ENCODE peak calls at places on chromosomes 12 and 14, in six cellular contexts. U is cardiac fibroblast, H is NCI-H510A treated with DMSO at 0.1 percent for 48 hours, L is HT-29, G is left ventricle myocardium superior, F is nucleus accumbens. X is an unnamed sample.

GRCh38 chr14:97602438-97603117 is 805.4 kb downstream of the VRK1 start:
- DNase-seq in U (no peak), H (no peak), L (no peak), G (peak), F (no peak), X (no peak)

GRCh38 chr12:12999276-12999958 is 648 bp downstream of the HEBP1 start:
- DNase-seq in U (peak), H (peak), L (peak), G (no peak), F (peak), X (no peak)

GRCh38 chr12:124545508-124546418 is 21.6 kb downstream of the NCOR2 start:
- DNase-seq in U (peak), H (no peak), L (peak), G (no peak), F (no peak), X (no peak)

GRCh38 chr12:52454411-52455201 is 2.7 kb upstream of the KRT6B start:
- DNase-seq in U (peak), H (peak), L (no peak), G (no peak), F (no peak), X (no peak)

GRCh38 chr12:21806255-21806654 is 31.7 kb upstream of the KCNJ8 start:
- DNase-seq in U (no peak), H (no peak), L (no peak), G (no peak), F (no peak), X (no peak)

GRCh38 chr12:43973993-43974392 is 138.1 kb downstream of the TMEM117 start:
- DNase-seq in U (no peak), H (no peak), L (no peak), G (no peak), F (no peak), X (no peak)

GRCh38 chr14:106141242-106142220 is 615.1 kb downstream of the TMEM121 start:
- DNase-seq in U (no peak), H (no peak), L (no peak), G (no peak), F (no peak), X (no peak)

GRCh38 chr12:130961921-130962326 is 8.2 kb downstream of the ADGRD1 start:
- DNase-seq in U (no peak), H (no peak), L (no peak), G (peak), F (no peak), X (no peak)

GRCh38 chr12:52679875-52680274 is 332 bp downstream of the KRT1 start:
- DNase-seq in U (no peak), H (no peak), L (no peak), G (no peak), F (no peak), X (no peak)

GRCh38 chr12:25388216-25388615 is 137.5 kb upstream of the KRAS start:
- DNase-seq in U (no peak), H (no peak), L (no peak), G (no peak), F (no peak), X (no peak)

GRCh38 chr12:23929906-23930305 is 19.6 kb downstream of the SOX5 start:
- DNase-seq in U (no peak), H (no peak), L (no peak), G (no peak), F (no peak), X (no peak)

GRCh38 chr12:48890657-48891418 is 25.2 kb upstream of the RND1 start:
- DNase-seq in U (peak), H (peak), L (peak), G (peak), F (peak), X (peak)

GRCh38 chr12:56104815-56105476 is 587 bp downstream of the PA2G4 start:
- DNase-seq in U (peak), H (no peak), L (peak), G (peak), F (no peak), X (no peak)

GRCh38 chr12:40325349-40325960 is 100.7 kb downstream of the LRRK2 start:
- DNase-seq in U (peak), H (peak), L (peak), G (no peak), F (no peak), X (no peak)

GRCh38 chr12:70190252-70191010 is 52.8 kb upstream of the CNOT2 start:
- DNase-seq in U (peak), H (no peak), L (no peak), G (no peak), F (no peak), X (no peak)

GRCh38 chr12:109020750-109021380 is at the start of gene SVOP:
- DNase-seq in U (peak), H (peak), L (peak), G (peak), F (peak), X (peak)

GRCh38 chr12:111038941-111039340 is 118.6 kb upstream of the MYL2 start:
- DNase-seq in U (no peak), H (no peak), L (no peak), G (no peak), F (no peak), X (no peak)

GRCh38 chr12:74619886-74620285 is 82.3 kb downstream of the ATXN7L3B start:
- DNase-seq in U (no peak), H (no peak), L (no peak), G (no peak), F (no peak), X (no peak)

GRCh38 chr12:53170876-53171724 is 9.4 kb upstream of the ZNF740 start:
- DNase-seq in U (no peak), H (no peak), L (no peak), G (no peak), F (no peak), X (no peak)

GRCh38 chr12:75694891-75695290 is 183.5 kb upstream of the KRR1 start:
- DNase-seq in U (peak), H (no peak), L (no peak), G (no peak), F (no peak), X (no peak)

GRCh38 chr14:94021416-94022157 is 4.6 kb upstream of the OTUB2 start:
- DNase-seq in U (no peak), H (no peak), L (no peak), G (no peak), F (no peak), X (no peak)

GRCh38 chr14:72420749-72421452 is 473.0 kb downstream of the DPF3 start:
- DNase-seq in U (peak), H (peak), L (peak), G (peak), F (peak), X (peak)

GRCh38 chr12:100464529-100464928 is 9.1 kb upstream of the NR1H4 start:
- DNase-seq in U (no peak), H (no peak), L (no peak), G (no peak), F (no peak), X (no peak)

GRCh38 chr12:118259079-118259478 is 113.6 kb downstream of the TAOK3 start:
- DNase-seq in U (peak), H (no peak), L (no peak), G (no peak), F (no peak), X (no peak)

GRCh38 chr12:52360663-52361271 is 6.5 kb downstream of the KRT85 start:
- DNase-seq in U (no peak), H (no peak), L (no peak), G (no peak), F (peak), X (no peak)

GRCh38 chr14:86055512-86055911 is 525.6 kb downstream of the FLRT2 start:
- DNase-seq in U (peak), H (peak), L (peak), G (no peak), F (no peak), X (no peak)

GRCh38 chr12:62466018-62466595 is 519 bp upstream of the MON2 start:
- DNase-seq in U (peak), H (peak), L (no peak), G (peak), F (peak), X (no peak)

GRCh38 chr14:94773017-94773681 is 3.2 kb upstream of the GSC start:
- DNase-seq in U (no peak), H (peak), L (no peak), G (no peak), F (no peak), X (peak)

GRCh38 chr14:69906201-69906600 is 27.0 kb downstream of the SMOC1 start:
- DNase-seq in U (no peak), H (no peak), L (no peak), G (no peak), F (no peak), X (no peak)

GRCh38 chr14:33792387-33793368 is 158.2 kb downstream of the EGLN3 start:
- DNase-seq in U (peak), H (peak), L (peak), G (peak), F (peak), X (peak)

GRCh38 chr12:24861751-24862575 is 86.9 kb downstream of the BCAT1 start:
- DNase-seq in U (peak), H (no peak), L (no peak), G (no peak), F (no peak), X (no peak)